ENCODE peak calls at places on chromosomes 4 and X, in eight cellular contexts. T, N, S, H, M, U, D and Y are unnamed samples.

GRCh38 chr4:103008875-103009729 is 10.4 kb downstream of the SLC9B1 start:
- DNase-seq in T (no peak), N (peak; percentile 54), S (peak; percentile 87), H (peak; percentile 62), M (peak; percentile 60), U (no peak), D (no peak), Y (peak; percentile 50)

GRCh38 chrX:154990496-154990895 is 32.0 kb downstream of the F8 start:
- DNase-seq in T (no peak), N (no peak), S (no peak), H (no peak), M (no peak), U (no peak), D (no peak), Y (no peak)

GRCh38 chrX:110851780-110852179 is 56.2 kb upstream of the CHRDL1 start:
- DNase-seq in T (no peak), N (no peak), S (peak; percentile 3), H (no peak), M (no peak), U (no peak), D (peak; percentile 45), Y (no peak)

GRCh38 chrX:15107367-15107988 is 162.4 kb downstream of the ASB9 start:
- DNase-seq in T (no peak), N (no peak), S (no peak), H (no peak), M (no peak), U (no peak), D (no peak), Y (no peak)

GRCh38 chr4:17284323-17285175 is 227.3 kb downstream of the QDPR start:
- DNase-seq in T (no peak), N (no peak), S (no peak), H (no peak), M (no peak), U (no peak), D (no peak), Y (no peak)

GRCh38 chr4:147550626-147551250 is 66.5 kb upstream of the TMEM184C start:
- DNase-seq in T (no peak), N (no peak), S (peak; percentile 51), H (no peak), M (peak; percentile 7), U (peak; percentile 39), D (no peak), Y (no peak)

GRCh38 chr4:140621161-140621560 is 52.4 kb upstream of the UCP1 start:
- DNase-seq in T (no peak), N (no peak), S (no peak), H (no peak), M (no peak), U (no peak), D (no peak), Y (no peak)

GRCh38 chr4:51831133-51831532 is 11.8 kb upstream of the DCUN1D4 start:
- DNase-seq in T (no peak), N (peak; percentile 36), S (peak; percentile 70), H (peak; percentile 74), M (peak; percentile 81), U (no peak), D (peak; percentile 91), Y (no peak)

GRCh38 chr4:107220976-107221375 is 184.9 kb upstream of the DKK2 start:
- DNase-seq in T (no peak), N (no peak), S (peak; percentile 6), H (no peak), M (no peak), U (no peak), D (no peak), Y (no peak)

GRCh38 chr4:85741921-85742591 is 267.1 kb downstream of the ARHGAP24 start:
- DNase-seq in T (no peak), N (peak; percentile 37), S (no peak), H (no peak), M (no peak), U (no peak), D (no peak), Y (no peak)

GRCh38 chr4:76055005-76055404 is 19.1 kb upstream of the CXCL11 start:
- DNase-seq in T (no peak), N (no peak), S (no peak), H (no peak), M (no peak), U (no peak), D (no peak), Y (no peak)

GRCh38 chrX:12951590-12951965 is 23.3 kb upstream of the TMSB4X start:
- DNase-seq in T (no peak), N (no peak), S (no peak), H (no peak), M (no peak), U (no peak), D (no peak), Y (no peak)

GRCh38 chrX:69616520-69617203 is 749 bp downstream of the EDA start:
- DNase-seq in T (no peak), N (peak; percentile 12), S (peak; percentile 17), H (peak; percentile 4), M (peak; percentile 46), U (no peak), D (peak; percentile 68), Y (no peak)

GRCh38 chr4:113869743-113870375 is 108.3 kb upstream of the CAMK2D start:
- DNase-seq in T (no peak), N (no peak), S (no peak), H (no peak), M (no peak), U (no peak), D (no peak), Y (no peak)

GRCh38 chr4:138634915-138635314 is 380.7 kb upstream of the NOCT start:
- DNase-seq in T (no peak), N (no peak), S (no peak), H (no peak), M (no peak), U (no peak), D (no peak), Y (no peak)

GRCh38 chrX:106999002-106999975 is 723 bp downstream of the MORC4 start:
- DNase-seq in T (peak; percentile 28), N (peak; percentile 54), S (peak; percentile 64), H (peak; percentile 49), M (peak; percentile 60), U (no peak), D (peak; percentile 70), Y (no peak)

GRCh38 chr4:185011408-185011807 is 6.9 kb upstream of the HELT start:
- DNase-seq in T (no peak), N (peak; percentile 82), S (no peak), H (no peak), M (peak; percentile 75), U (no peak), D (peak; percentile 89), Y (no peak)

GRCh38 chr4:185016101-185016940 is 2.0 kb upstream of the HELT start:
- DNase-seq in T (no peak), N (no peak), S (no peak), H (no peak), M (peak; percentile 65), U (no peak), D (peak; percentile 64), Y (no peak)

GRCh38 chr4:185016946-185017797 is 1.1 kb upstream of the HELT start:
- DNase-seq in T (no peak), N (no peak), S (peak; percentile 25), H (no peak), M (peak; percentile 77), U (no peak), D (peak; percentile 63), Y (no peak)

GRCh38 chr4:185015108-185015507 is 3.2 kb upstream of the HELT start:
- DNase-seq in T (no peak), N (no peak), S (peak; percentile 20), H (no peak), M (no peak), U (no peak), D (no peak), Y (no peak)

GRCh38 chr4:185013715-185014114 is 4.6 kb upstream of the HELT start:
- DNase-seq in T (no peak), N (no peak), S (no peak), H (no peak), M (no peak), U (no peak), D (no peak), Y (no peak)
- H3K27me3 ChIP-seq in T (no peaks in the 10 kb centered on the region), N (peaks cover 52% of the 10 kb centered on the region), S (peaks cover 99% of the 10 kb centered on the region), H (no peaks in the 10 kb centered on the region), M (peaks cover 100% of the 10 kb centered on the region), U (peaks cover 7% of the 10 kb centered on the region), D (peaks cover 99% of the 10 kb centered on the region), Y (peaks cover 58% of the 10 kb centered on the region)

GRCh38 chr4:14336656-14337055 is 665.6 kb upstream of the CPEB2 start:
- DNase-seq in T (no peak), N (no peak), S (no peak), H (no peak), M (no peak), U (no peak), D (no peak), Y (no peak)
- H3K27ac ChIP-seq in T (no peak overlapping the region), N (no peak overlapping the region), S (no peak overlapping the region), H (no peak overlapping the region), M (no peak overlapping the region), U (no peak overlapping the region), D (no peak overlapping the region), Y (no peak overlapping the region)

GRCh38 chr4:108744307-108744706 is 18.5 kb downstream of the ETNPPL start:
- DNase-seq in T (no peak), N (no peak), S (no peak), H (no peak), M (no peak), U (no peak), D (no peak), Y (no peak)

GRCh38 chr4:108742451-108742850 is 20.4 kb downstream of the ETNPPL start:
- DNase-seq in T (no peak), N (no peak), S (no peak), H (no peak), M (peak; percentile 64), U (no peak), D (no peak), Y (no peak)

GRCh38 chr4:108738307-108738706 is 24.5 kb downstream of the ETNPPL start:
- DNase-seq in T (no peak), N (no peak), S (peak; percentile 12), H (no peak), M (no peak), U (no peak), D (no peak), Y (no peak)

DNA sequence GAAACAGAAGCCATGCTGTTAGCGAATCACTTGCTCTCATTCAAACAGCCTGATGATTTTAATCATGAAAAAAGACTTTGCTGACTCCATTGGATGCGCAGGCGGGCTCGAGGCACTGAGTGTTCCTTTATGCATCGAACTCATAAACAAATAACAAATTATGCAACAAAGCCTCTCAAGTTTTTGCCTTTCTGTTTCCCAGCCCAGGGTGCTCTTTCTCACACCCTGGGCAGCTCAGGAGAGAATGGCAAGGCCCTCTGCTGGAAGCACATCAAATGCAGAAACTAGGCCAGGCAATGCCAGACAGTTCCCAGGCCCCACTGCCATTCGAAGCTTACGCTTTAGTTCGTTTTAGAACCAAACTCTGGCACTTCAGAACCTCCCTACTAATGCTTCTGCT is 19.8 kb downstream of the ETNPPL start:
- DNase-seq in T (no peak), N (no peak), S (no peak), H (no peak), M (peak; percentile 42), U (no peak), D (peak; percentile 74), Y (no peak)
- TF ChIP-seq CTCF in T (no peak), N (no peak), S (no peak), H (no peak), M (peak; percentile 35), U (no peak), D (peak; percentile 69), Y (no peak)

DNA sequence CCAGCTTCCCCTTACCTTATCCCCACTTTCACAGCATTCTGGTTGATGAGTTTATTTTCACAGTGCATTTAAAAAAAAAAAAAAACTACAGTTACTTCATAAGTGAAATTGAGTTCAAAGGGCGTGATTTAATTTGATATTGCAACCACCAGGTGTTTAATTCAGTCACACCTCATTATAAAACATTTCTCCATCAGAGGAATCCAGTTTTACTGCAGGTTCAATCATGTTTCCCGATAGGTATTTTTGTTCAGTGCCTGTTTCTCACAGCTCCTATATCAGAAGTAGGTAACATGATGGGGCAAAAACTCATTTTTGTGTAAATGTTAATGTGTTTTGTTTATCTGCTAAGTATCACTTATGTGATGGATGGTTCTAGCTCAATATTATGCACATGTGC is 102.3 kb upstream of the PCDH7 start:
- DNase-seq in T (no peak), N (no peak), S (no peak), H (no peak), M (no peak), U (no peak), D (no peak), Y (no peak)
- H3K27me3 ChIP-seq in T (no peaks in the 10 kb centered on the region), N (no peaks in the 10 kb centered on the region), S (no peaks in the 10 kb centered on the region), H (no peaks in the 10 kb centered on the region), M (no peaks in the 10 kb centered on the region), U (no peaks in the 10 kb centered on the region), D (no peaks in the 10 kb centered on the region), Y (no peaks in the 10 kb centered on the region)